ENCODE peak calls at places on chromosomes 3 and 15, in ten cellular contexts. X is AG04449, A is tibial artery, C is transverse colon, F is PC-9, S is pancreas, P is GM06990, T is K562, U is Caco-2, W is brain microvascular endothelial cell. M is an unnamed sample.

GRCh38 chr3:72212396-72212795 is 427.4 kb upstream of the PROK2 start:
- DNase-seq in T (no peak), F (no peak), A (no peak), W (no peak), X (no peak), C (no peak), P (no peak), U (no peak), S (no peak), M (no peak)

GRCh38 chr3:196646736-196647216 is 7.3 kb downstream of the NRROS start:
- DNase-seq in U (no peak), S (no peak), C (no peak), T (no peak), A (no peak), F (no peak), W (no peak), P (no peak), X (no peak), M (no peak)

GRCh38 chr3:49300595-49300994 is 23.6 kb upstream of the C3orf62 start:
- DNase-seq in S (peak), W (no peak), A (no peak), C (no peak), F (no peak), X (no peak), U (no peak), T (no peak), P (no peak), M (no peak)

GRCh38 chr3:194472290-194472920 is 14.4 kb downstream of the ATP13A3 start:
- DNase-seq in W (peak), T (peak), X (no peak), F (peak), C (no peak), S (no peak), P (no peak), U (peak), A (no peak), M (peak)

GRCh38 chr3:72892081-72892763 is 4.4 kb downstream of the GXYLT2 start:
- DNase-seq in A (no peak), C (peak), P (no peak), T (no peak), U (no peak), W (peak), S (no peak), F (no peak), X (peak), M (no peak)

GRCh38 chr3:65595997-65596300 is 442.8 kb downstream of the MAGI1 start:
- DNase-seq in F (no peak), S (no peak), T (no peak), U (no peak), W (no peak), A (no peak), P (no peak), C (no peak), X (no peak), M (no peak)

GRCh38 chr3:63193647-63194046 is 84.5 kb upstream of the SYNPR start:
- DNase-seq in W (no peak), U (peak), F (no peak), X (no peak), A (no peak), P (no peak), S (no peak), C (no peak), T (peak), M (no peak)

GRCh38 chr15:61681676-61682075 is 378.6 kb downstream of the VPS13C start:
- DNase-seq in A (no peak), P (no peak), C (no peak), F (no peak), S (no peak), X (no peak), T (no peak), U (no peak), W (no peak), M (no peak)

GRCh38 chr3:120448707-120449650 is 1.8 kb downstream of the FSTL1 start:
- DNase-seq in S (no peak), U (no peak), W (peak), T (no peak), X (no peak), P (no peak), A (no peak), C (peak), F (peak), M (no peak)

GRCh38 chr15:79034284-79034683 is 56.3 kb downstream of the RASGRF1 start:
- DNase-seq in S (no peak), U (no peak), T (no peak), W (no peak), P (no peak), F (no peak), C (no peak), X (no peak), A (no peak), M (no peak)

GRCh38 chr15:79032656-79033055 is 57.9 kb downstream of the RASGRF1 start:
- DNase-seq in S (no peak), P (no peak), U (no peak), W (no peak), C (no peak), A (no peak), F (no peak), T (peak), X (no peak), M (no peak)

GRCh38 chr15:79036323-79036722 is 54.3 kb downstream of the RASGRF1 start:
- DNase-seq in C (no peak), P (no peak), T (no peak), X (no peak), F (no peak), A (no peak), S (no peak), U (no peak), W (no peak), M (no peak)

GRCh38 chr15:79035814-79036213 is 54.8 kb downstream of the RASGRF1 start:
- DNase-seq in P (no peak), T (no peak), A (no peak), U (no peak), S (no peak), W (no peak), C (no peak), X (no peak), F (no peak), M (no peak)

GRCh38 chr15:79035111-79035601 is 55.4 kb downstream of the RASGRF1 start:
- DNase-seq in W (peak), S (no peak), X (no peak), C (no peak), T (no peak), U (no peak), F (no peak), A (no peak), P (no peak), M (no peak)
- TF ChIP-seq CTCF in W (peak), S (no peak), X (no peak), C (no peak), T (no peak), U (no peak), F (no peak), A (no peak), P (peak), M (no peak)

DNA sequence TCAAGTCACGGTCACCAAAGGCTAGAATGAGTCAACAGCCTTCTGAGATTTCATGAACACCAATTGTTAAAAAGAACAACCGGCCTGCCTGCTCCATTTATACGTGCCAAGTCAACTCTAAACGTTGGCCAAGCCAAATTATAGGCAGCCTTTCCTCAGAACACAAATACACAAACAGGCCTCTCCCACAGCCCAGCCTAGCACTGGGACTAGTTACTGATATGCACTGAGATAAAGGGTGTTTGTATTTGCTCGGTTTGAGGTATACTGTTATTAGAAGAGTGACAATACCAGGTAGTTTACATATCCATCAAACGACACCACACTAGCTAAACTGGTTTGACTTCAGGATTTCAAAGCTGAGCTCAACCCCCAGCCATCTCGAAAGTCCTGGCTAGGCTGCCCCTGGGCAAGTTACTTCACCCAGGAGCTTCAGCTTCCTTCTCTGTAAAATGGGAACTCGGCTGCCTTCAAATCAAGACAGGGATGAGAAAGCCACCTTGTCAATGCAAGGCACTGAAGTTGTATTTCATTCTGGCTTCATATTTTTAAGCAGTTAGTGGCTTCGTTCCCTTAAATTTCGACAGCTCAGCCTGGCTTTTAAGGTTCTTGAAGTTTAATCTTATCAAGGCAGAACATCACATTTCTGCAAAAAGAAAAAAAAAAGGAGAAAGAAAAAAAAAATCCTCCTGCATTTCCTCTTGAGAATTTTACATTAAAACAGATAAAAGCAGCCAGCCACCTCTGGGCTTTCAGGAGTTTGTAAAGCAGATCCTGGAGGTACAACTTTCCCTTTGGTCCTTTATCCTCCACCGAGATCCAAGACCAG is 4.0 kb downstream of the TLE3 start:
- DNase-seq in X (no peak), A (peak), U (peak), C (peak), S (peak), P (no peak), F (peak), W (no peak), T (peak), M (peak)
- H3K4me3 ChIP-seq in X (no peak), A (peak), U (no peak), C (no peak), S (no peak), P (peak), F (peak), W (no peak), T (no peak), M (peak)

GRCh38 chr15:48250640-48251076 is 44.6 kb downstream of the SLC12A1 start:
- DNase-seq in F (no peak), A (no peak), S (peak), C (peak), W (peak), P (peak), T (peak), X (peak), U (peak), M (peak)
- TF ChIP-seq CTCF in F (peak), A (peak), S (no peak), C (peak), W (peak), P (peak), T (peak), X (peak), U (peak), M (peak)

GRCh38 chr3:164741869-164742268 is 336.4 kb downstream of the SI start:
- DNase-seq in P (no peak), F (no peak), U (no peak), A (no peak), X (no peak), W (no peak), C (no peak), T (no peak), S (no peak), M (no peak)
- H3K4me3 ChIP-seq in P (no peak), F (no peak), U (no peak), A (no peak), X (no peak), W (no peak), C (no peak), T (no peak), S (no peak), M (no peak)

GRCh38 chr3:171018151-171018935 is 8.2 kb downstream of the SLC2A2 start:
- DNase-seq in X (no peak), U (peak), S (no peak), A (no peak), W (no peak), P (no peak), C (no peak), T (peak), F (no peak), M (no peak)
- TF ChIP-seq CTCF in X (peak), U (peak), S (no peak), A (no peak), W (peak), P (peak), C (no peak), T (peak), F (no peak), M (no peak)

M was measured in prostate gland.